ENCODE peak calls at places on chromosomes 16 and 17, in four cellular contexts. E, A, J and M are unnamed samples.

GRCh38 chr17:81003711-81004335 is 12.2 kb downstream of the CHMP6 start:
- DNase-seq in E (no peak), A (no peak), J (no peak), M (no peak)

GRCh38 chr16:50388491-50388890 is 19.7 kb upstream of the BRD7 start:
- DNase-seq in J (no peak), A (no peak), E (no peak), M (no peak)

GRCh38 chr17:30176845-30177244 is 58.7 kb downstream of the SLC6A4 start:
- DNase-seq in J (no peak), E (no peak), A (no peak), M (no peak)

GRCh38 chr17:62933986-62934385 is 32.0 kb upstream of the TANC2 start:
- DNase-seq in E (no peak), J (no peak), A (no peak), M (no peak)

GRCh38 chr16:12061336-12062055 is 85.0 kb downstream of the SNX29 start:
- DNase-seq in A (peak), J (no peak), E (no peak), M (no peak)

GRCh38 chr17:32323784-32324590 is 18.0 kb downstream of the C17orf75 start:
- DNase-seq in J (no peak), A (peak), E (peak), M (peak)

GRCh38 chr17:71530227-71530626 is 590.6 kb upstream of the SOX9 start:
- DNase-seq in A (peak), E (no peak), J (no peak), M (no peak)

GRCh38 chr17:49055181-49055927 is 58.2 kb downstream of the IGF2BP1 start:
- DNase-seq in J (no peak), E (no peak), A (no peak), M (no peak)

GRCh38 chr16:81216114-81216513 is 22.4 kb upstream of the BCO1 start:
- DNase-seq in E (no peak), J (no peak), A (no peak), M (no peak)

GRCh38 chr16:86685071-86685470 is 106.7 kb downstream of the FOXL1 start:
- DNase-seq in A (no peak), E (no peak), J (no peak), M (no peak)

GRCh38 chr17:14061666-14062560 is 7.4 kb upstream of the COX10 start:
- DNase-seq in E (no peak), A (peak), J (no peak), M (peak)
- TF ChIP-seq CTCF in E (no peak), A (no peak), J (no peak), M (peak)

GRCh38 chr17:77302682-77303081 is 161.9 kb downstream of the SEC14L1 start:
- DNase-seq in A (no peak), J (no peak), E (no peak), M (no peak)

GRCh38 chr17:77306048-77306789 is 165.4 kb downstream of the SEC14L1 start:
- DNase-seq in E (no peak), J (no peak), A (no peak), M (no peak)

GRCh38 chr17:77303620-77304019 is 162.9 kb downstream of the SEC14L1 start:
- DNase-seq in E (no peak), A (no peak), J (no peak), M (no peak)

GRCh38 chr17:77304746-77305473 is 164.1 kb downstream of the SEC14L1 start:
- DNase-seq in J (peak), E (no peak), A (no peak), M (no peak)

GRCh38 chr17:77304051-77304745 is 163.4 kb downstream of the SEC14L1 start:
- DNase-seq in J (no peak), E (no peak), A (no peak), M (no peak)
- H3K27ac ChIP-seq in J (no peak), E (no peak), A (peak), M (peak)

DNA sequence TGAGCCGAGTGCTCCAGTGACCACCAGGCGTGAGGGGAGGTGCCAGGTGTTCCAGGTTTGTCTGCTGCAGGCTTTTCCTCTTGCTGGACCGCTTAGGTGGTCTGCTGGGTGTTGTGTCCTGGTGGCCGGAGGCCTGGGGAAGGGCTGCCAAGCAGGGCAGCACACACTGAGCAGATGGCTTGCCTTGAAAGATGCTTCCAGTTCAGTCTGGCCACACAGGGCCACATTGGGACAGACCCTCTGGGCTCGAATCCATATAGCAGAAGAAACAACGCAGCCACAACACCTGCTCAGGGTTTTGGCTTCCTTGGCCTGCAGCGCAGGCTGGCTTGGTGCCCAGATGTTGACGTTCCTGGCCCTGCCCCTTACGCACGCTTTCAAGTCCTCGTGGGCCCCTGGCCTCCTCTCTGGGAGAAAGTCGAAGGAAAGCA is 24.8 kb downstream of the GINS2 start:
- DNase-seq in J (no peak), A (no peak), E (no peak), M (no peak)
- TF ChIP-seq CTCF in J (no peak), A (no peak), E (no peak), M (no peak)

GRCh38 chr17:5583426-5584382 is 605 bp downstream of the NLRP1 start:
- DNase-seq in E (peak), A (no peak), J (no peak), M (no peak)
- H3K27ac ChIP-seq in E (peak), A (peak), J (no peak), M (peak)

GRCh38 chr17:34291721-34292348 is 6.3 kb downstream of the CCL11 start:
- DNase-seq in J (no peak), E (no peak), A (no peak), M (no peak)
- TF ChIP-seq CTCF in J (no peak), E (no peak), A (no peak), M (no peak)